ENCODE peak calls at places on chromosome 20, in five cellular contexts. U, W, I, D and Z are unnamed samples.

GRCh38 chr20:50286174-50286511 is 95.5 kb downstream of the CEBPB start:
- DNase-seq in I (no peak), D (no peak), W (no peak), U (no peak), Z (peak)

GRCh38 chr20:61662226-61662945 is 403.3 kb downstream of the TAF4 start:
- DNase-seq in U (no peak), D (no peak), W (no peak), I (no peak), Z (no peak)

GRCh38 chr20:25464501-25465204 is 57.2 kb downstream of the GINS1 start:
- DNase-seq in D (no peak), I (no peak), W (no peak), U (no peak), Z (no peak)

GRCh38 chr20:51945881-51946280 is 143.6 kb upstream of the SALL4 start:
- DNase-seq in U (no peak), D (no peak), W (no peak), I (no peak), Z (no peak)

GRCh38 chr20:9886227-9886626 is 47.4 kb upstream of the PAK5 start:
- DNase-seq in U (no peak), D (no peak), I (no peak), W (no peak), Z (no peak)

GRCh38 chr20:34980543-34981213 is 25.0 kb downstream of the MYH7B start:
- DNase-seq in D (no peak), W (no peak), U (no peak), I (peak), Z (no peak)

GRCh38 chr20:8368680-8369079 is 236.6 kb downstream of the PLCB1 start:
- DNase-seq in W (no peak), I (no peak), U (no peak), D (no peak), Z (no peak)

GRCh38 chr20:31684153-31685003 is 38.3 kb downstream of the BCL2L1 start:
- DNase-seq in U (no peak), I (no peak), D (no peak), W (no peak), Z (no peak)

GRCh38 chr20:54086444-54087134 is 16.2 kb upstream of the BCAS1 start:
- DNase-seq in D (no peak), U (no peak), W (no peak), I (no peak), Z (no peak)

GRCh38 chr20:25203891-25204320 is 8.4 kb downstream of the ENTPD6 start:
- DNase-seq in U (no peak), D (no peak), I (no peak), W (no peak), Z (no peak)

GRCh38 chr20:50310673-50311051 is 120.0 kb downstream of the CEBPB start:
- DNase-seq in W (no peak), I (no peak), U (no peak), D (no peak), Z (no peak)

GRCh38 chr20:1868856-1869255 is 26.4 kb upstream of the SIRPA start:
- DNase-seq in I (no peak), U (no peak), D (no peak), W (no peak), Z (no peak)

GRCh38 chr20:61436268-61436667 is 184.2 kb downstream of the CDH4 start:
- DNase-seq in U (no peak), W (no peak), I (no peak), D (no peak), Z (no peak)

GRCh38 chr20:61436674-61437279 is 184.7 kb downstream of the CDH4 start:
- DNase-seq in D (no peak), I (no peak), U (no peak), W (no peak), Z (no peak)

GRCh38 chr20:53036992-53037391 is 64.8 kb downstream of the TSHZ2 start:
- DNase-seq in I (no peak), W (no peak), U (no peak), D (peak), Z (no peak)

GRCh38 chr20:3734111-3734843 is 1.8 kb downstream of the HSPA12B start:
- DNase-seq in D (peak), I (peak), W (no peak), U (no peak), Z (no peak)

GRCh38 chr20:23231561-23232218 is 118.9 kb upstream of the NXT1 start:
- DNase-seq in I (no peak), D (no peak), W (no peak), U (no peak), Z (no peak)

GRCh38 chr20:18197382-18198070 is 59.9 kb downstream of the KAT14 start:
- DNase-seq in D (no peak), W (no peak), I (no peak), U (peak), Z (no peak)

GRCh38 chr20:47316776-47317126 is 39.7 kb downstream of the ZMYND8 start:
- DNase-seq in W (no peak), D (no peak), U (no peak), I (no peak), Z (no peak)

GRCh38 chr20:8811801-8812594 is 256.9 kb upstream of the PLCB4 start:
- DNase-seq in U (no peak), D (peak), I (no peak), W (no peak), Z (no peak)

GRCh38 chr20:23697947-23698346 is 9.1 kb upstream of the CST4 start:
- DNase-seq in I (no peak), D (no peak), U (no peak), W (no peak), Z (no peak)

GRCh38 chr20:8388146-8388545 is 256.1 kb downstream of the PLCB1 start:
- DNase-seq in W (no peak), D (no peak), U (no peak), I (no peak), Z (no peak)

GRCh38 chr20:7760261-7761048 is 179.8 kb downstream of the HAO1 start:
- DNase-seq in W (no peak), D (no peak), U (no peak), I (no peak), Z (no peak)

GRCh38 chr20:48451401-48451800 is 376.4 kb downstream of the PREX1 start:
- DNase-seq in D (no peak), U (no peak), W (no peak), I (no peak), Z (no peak)

GRCh38 chr20:45946149-45946970 is 11.9 kb downstream of the PCIF1 start:
- DNase-seq in I (peak), W (peak), D (no peak), U (peak), Z (no peak)

GRCh38 chr20:1979116-1979778 is 14.6 kb downstream of the PDYN start:
- DNase-seq in I (no peak), D (no peak), W (no peak), U (no peak), Z (no peak)

GRCh38 chr20:52500150-52500549 is 308.6 kb upstream of the ZFP64 start:
- DNase-seq in U (no peak), W (no peak), D (no peak), I (no peak), Z (no peak)

GRCh38 chr20:46157076-46157592 is 39.0 kb downstream of the CD40 start:
- DNase-seq in I (no peak), D (no peak), W (no peak), U (no peak), Z (no peak)

GRCh38 chr20:61186771-61187170 is 65.3 kb upstream of the CDH4 start:
- DNase-seq in W (no peak), D (no peak), I (no peak), U (no peak), Z (no peak)

DNA sequence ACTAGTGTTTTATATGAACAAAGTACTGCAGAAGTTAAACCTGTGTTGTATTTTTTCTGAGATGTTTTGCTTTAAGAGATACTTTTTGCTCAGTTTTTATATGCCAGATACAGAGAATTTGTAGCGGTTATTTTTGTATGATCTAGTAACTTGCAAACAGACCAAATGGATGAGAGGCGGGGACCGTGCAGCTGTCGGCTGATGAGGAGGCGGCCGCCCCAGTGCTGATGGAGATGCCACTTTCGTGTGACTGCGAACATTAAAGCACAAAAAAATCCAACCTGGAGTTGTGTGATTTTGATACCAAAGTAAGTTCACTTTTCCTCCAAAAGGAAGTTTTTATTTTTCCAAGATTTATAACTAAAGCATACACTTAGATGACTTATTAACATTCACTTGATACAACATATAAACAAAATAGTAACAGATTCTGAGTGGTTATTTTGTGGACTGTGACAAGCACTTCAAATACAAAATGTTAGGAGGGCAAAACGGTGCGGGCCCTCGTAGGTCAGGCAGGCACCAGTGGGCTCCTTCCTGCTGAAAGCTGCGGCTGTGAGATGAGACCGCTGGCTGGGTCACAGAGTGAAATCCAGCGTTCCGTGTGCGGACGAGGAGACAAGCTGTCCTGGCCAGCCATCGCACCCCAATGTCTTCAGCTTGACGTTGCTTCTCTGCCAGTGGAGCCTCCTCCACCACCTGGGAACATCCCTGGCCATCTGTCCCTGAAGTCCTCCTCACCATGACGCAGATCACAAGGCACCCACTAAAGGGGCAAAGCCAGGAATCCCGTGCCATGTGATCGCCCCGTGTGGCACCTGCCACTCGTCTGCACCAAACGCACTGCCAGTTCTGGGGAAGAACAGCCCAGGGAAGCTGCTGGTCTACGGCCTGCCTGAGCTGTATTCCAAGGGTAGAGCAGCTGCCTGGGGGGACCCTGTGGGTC is 4.0 kb upstream of the OGFR start:
- DNase-seq in D (no peak), I (no peak), W (no peak), U (no peak), Z (no peak)
- TF ChIP-seq POLR2A in D (no peak), I (no peak), W (no peak), U (no peak), Z (no peak)

DNA sequence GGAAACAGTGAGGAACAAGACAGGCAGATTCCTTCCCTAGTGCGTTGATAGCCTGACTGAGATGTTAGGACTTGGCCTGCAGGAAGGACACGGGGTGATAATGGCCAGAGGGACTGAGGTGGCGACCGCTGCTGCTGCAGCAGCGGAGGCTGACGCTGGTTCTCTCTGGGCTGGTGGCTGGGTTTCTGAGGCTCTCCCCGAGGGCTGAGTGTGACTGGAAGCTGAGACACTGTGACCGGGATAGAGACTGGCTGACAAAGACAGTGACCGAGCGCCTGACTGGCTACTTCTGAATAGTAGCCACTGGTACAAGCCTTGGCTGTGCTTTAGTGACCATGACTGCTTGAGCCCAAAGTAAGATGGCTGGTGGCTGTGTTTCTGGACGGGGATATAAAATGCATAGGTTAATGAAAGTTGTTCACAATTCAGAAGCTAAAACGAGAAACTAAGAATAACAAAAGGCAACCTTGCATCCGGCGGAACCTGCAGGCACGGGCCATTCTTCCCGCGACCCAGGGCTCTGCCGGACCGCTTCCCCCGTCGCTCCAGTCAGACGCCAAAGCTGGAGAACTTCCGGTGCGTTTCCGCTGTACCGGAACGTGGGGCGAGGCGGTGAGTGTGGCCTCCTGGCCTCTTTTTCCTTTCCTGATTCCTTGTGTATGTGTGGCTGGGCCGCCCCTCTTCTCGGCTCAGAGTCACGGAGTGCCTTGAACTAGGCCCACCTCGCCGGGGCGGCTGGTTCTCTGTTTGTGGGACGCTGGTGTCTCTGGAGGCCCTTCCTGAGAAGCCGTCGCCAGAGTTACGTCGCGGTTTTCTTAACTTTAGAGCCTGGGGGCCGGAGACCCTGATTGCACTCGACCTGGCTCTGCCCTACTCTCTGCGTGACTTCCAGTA is at the start of gene AAR2:
- DNase-seq in W (peak), D (peak), I (peak), U (peak), Z (peak)
- TF ChIP-seq POLR2A in W (no peak), D (no peak), I (no peak), U (no peak), Z (peak)

GRCh38 chr20:20034486-20034885 is 17.3 kb downstream of the NAA20 start:
- DNase-seq in U (no peak), I (no peak), D (peak), W (no peak), Z (no peak)

GRCh38 chr20:20037960-20038359 is 14.3 kb downstream of the CRNKL1 start:
- DNase-seq in U (no peak), W (no peak), D (no peak), I (no peak), Z (no peak)

GRCh38 chr20:20036756-20037155 is 15.5 kb downstream of the CRNKL1 start:
- DNase-seq in U (no peak), W (no peak), I (no peak), D (no peak), Z (no peak)

GRCh38 chr20:20038586-20038985 is 13.7 kb downstream of the CRNKL1 start:
- DNase-seq in I (no peak), D (no peak), W (no peak), U (no peak), Z (no peak)
- TF ChIP-seq POLR2A in I (no peak), D (no peak), W (no peak), U (no peak), Z (no peak)

DNA sequence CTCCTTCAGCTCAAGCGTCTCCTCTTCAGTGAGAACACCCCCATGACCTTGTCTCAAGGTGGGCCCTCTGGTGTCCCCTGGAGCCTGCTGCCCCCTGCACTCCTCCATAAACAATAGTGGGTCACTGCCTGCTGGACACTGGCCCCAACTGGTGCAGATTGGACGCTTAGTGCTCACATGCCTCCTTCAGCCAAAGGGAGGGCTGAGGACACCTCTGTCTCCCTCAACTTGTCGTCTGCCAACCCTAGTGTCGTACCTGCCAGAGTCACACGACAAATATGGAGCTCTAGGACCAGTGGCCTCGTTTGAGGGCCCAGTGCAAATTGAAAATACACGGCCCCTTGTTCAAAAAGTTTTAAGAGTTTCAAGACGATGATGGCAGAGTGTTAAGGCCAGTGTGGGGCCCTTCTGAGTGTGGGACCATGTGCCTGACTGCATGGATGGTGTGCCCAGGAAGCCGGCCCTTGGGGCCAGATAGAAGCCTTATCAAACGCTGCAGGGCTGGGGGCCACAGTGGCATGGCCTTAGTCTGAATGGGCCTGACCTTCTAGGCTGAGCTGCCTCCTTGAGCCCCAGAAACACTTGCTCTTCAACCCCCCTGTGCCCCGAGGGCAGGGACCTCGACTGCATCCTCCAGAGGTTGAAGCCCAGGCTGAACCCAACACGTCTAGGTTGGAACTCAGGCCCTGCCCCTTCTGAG is 20.1 kb downstream of the APCDD1L start:
- DNase-seq in I (no peak), U (no peak), D (no peak), W (no peak), Z (no peak)
- TF ChIP-seq POLR2A in I (no peak), U (no peak), D (no peak), W (no peak), Z (no peak)

GRCh38 chr20:768426-768978 is at the start of gene SLC52A3:
- DNase-seq in W (peak), D (peak), U (no peak), I (peak), Z (no peak)
- TF ChIP-seq POLR2A in W (no peak), D (no peak), U (no peak), I (no peak), Z (no peak)